ENCODE peak calls at places on chromosomes 5 and 9, in ten cellular contexts. Q, Y, S, T, E, M, N, O, R and A are unnamed samples.
A peak's percentile ranks its signal among the peaks of the same experiment; 100 is the strongest.

GRCh38 chr9:105541838-105542237 is 16.1 kb upstream of the FKTN start:
- DNase-seq in Q (no peak), Y (no peak), S (no peak), T (no peak), E (no peak), M (no peak), N (no peak), O (no peak), R (no peak), A (no peak)

GRCh38 chr5:107778651-107779050 is 107.9 kb upstream of the EFNA5 start:
- DNase-seq in Q (no peak), Y (no peak), S (no peak), T (no peak), E (no peak), M (no peak), N (no peak), O (no peak), R (no peak), A (no peak)

GRCh38 chr5:98064118-98064517 is 709.3 kb upstream of the RGMB start:
- DNase-seq in Q (peak; percentile 59), Y (no peak), S (no peak), T (no peak), E (peak; percentile 58), M (no peak), N (no peak), O (no peak), R (peak; percentile 27), A (no peak)

GRCh38 chr9:138049779-138050471 is 172.3 kb downstream of the CACNA1B start:
- DNase-seq in Q (peak; percentile 25), Y (no peak), S (no peak), T (no peak), E (no peak), M (no peak), N (no peak), O (no peak), R (peak; percentile 25), A (no peak)

GRCh38 chr5:126002222-126002897 is 420.8 kb upstream of the GRAMD2B start:
- DNase-seq in Q (peak; percentile 75), Y (no peak), S (peak; percentile 51), T (peak; percentile 97), E (peak; percentile 74), M (peak; percentile 46), N (no peak), O (no peak), R (no peak), A (peak; percentile 16)

GRCh38 chr5:10573487-10574145 is 9.7 kb downstream of the ANKRD33B start:
- DNase-seq in Q (no peak), Y (no peak), S (no peak), T (no peak), E (no peak), M (no peak), N (no peak), O (no peak), R (no peak), A (no peak)

GRCh38 chr5:122152266-122152900 is 23.0 kb downstream of the ZNF474 start:
- DNase-seq in Q (no peak), Y (no peak), S (peak; percentile 41), T (no peak), E (no peak), M (no peak), N (no peak), O (no peak), R (no peak), A (no peak)

GRCh38 chr9:137126786-137127185 is 12.2 kb upstream of the GRIN1 start:
- DNase-seq in Q (no peak), Y (no peak), S (no peak), T (no peak), E (no peak), M (no peak), N (no peak), O (no peak), R (no peak), A (no peak)

GRCh38 chr5:175896641-175897040 is 25.3 kb downstream of the CPLX2 start:
- DNase-seq in Q (no peak), Y (no peak), S (no peak), T (no peak), E (no peak), M (no peak), N (no peak), O (no peak), R (no peak), A (no peak)

GRCh38 chr5:78650562-78650930 is 2.0 kb upstream of the LHFPL2 start:
- DNase-seq in Q (no peak), Y (no peak), S (no peak), T (no peak), E (no peak), M (no peak), N (no peak), O (no peak), R (no peak), A (no peak)

GRCh38 chr9:128372784-128373183 is 1.6 kb downstream of the URM1 start:
- DNase-seq in Q (no peak), Y (no peak), S (no peak), T (peak; percentile 57), E (peak; percentile 60), M (no peak), N (no peak), O (no peak), R (no peak), A (no peak)